ENCODE peak calls at places on chromosomes 3 and 15, in eight cellular contexts. C is right atrium auricular region, T is NCI-H69, B is DMS53, L is HCEC 1CT, M is 8988T, I is transverse colon, P is skeletal muscle cell. S is an unnamed sample.

GRCh38 chr15:60444289-60444912 is 34.5 kb downstream of the ICE2 start:
- DNase-seq in C (no peak), T (peak; percentile 52), B (peak; percentile 24), L (peak; percentile 60), M (no peak), I (no peak), P (no peak), S (no peak)

GRCh38 chr15:62163397-62163796 is 1.7 kb downstream of the C2CD4B start:
- DNase-seq in C (no peak), T (no peak), B (no peak), L (no peak), M (no peak), I (no peak), P (no peak), S (no peak)

GRCh38 chr3:193593666-193594025 is 638 bp downstream of the OPA1 start:
- DNase-seq in C (no peak), T (peak; percentile 50), B (peak; percentile 63), L (peak; percentile 16), M (no peak), I (no peak), P (no peak), S (peak; percentile 50)

GRCh38 chr3:134425943-134426342 is 51.7 kb upstream of the AMOTL2 start:
- DNase-seq in C (no peak), T (no peak), B (no peak), L (no peak), M (no peak), I (no peak), P (no peak), S (no peak)

GRCh38 chr3:23264413-23264812 is 61.3 kb downstream of the UBE2E2 start:
- DNase-seq in C (no peak), T (no peak), B (no peak), L (peak; percentile 91), M (no peak), I (no peak), P (peak; percentile 33), S (no peak)

GRCh38 chr15:64742385-64742784 is 33.0 kb downstream of the RBPMS2 start:
- DNase-seq in C (no peak), T (no peak), B (no peak), L (no peak), M (no peak), I (no peak), P (no peak), S (no peak)

GRCh38 chr3:53145109-53146077 is 15.2 kb upstream of the RFT1 start:
- DNase-seq in C (no peak), T (peak; percentile 89), B (peak; percentile 76), L (no peak), M (no peak), I (peak; percentile 81), P (no peak), S (no peak)

GRCh38 chr3:187012609-187013051 is 82.3 kb downstream of the ST6GAL1 start:
- DNase-seq in C (peak; percentile 59), T (no peak), B (no peak), L (no peak), M (no peak), I (peak; percentile 49), P (no peak), S (no peak)

GRCh38 chr3:177069514-177070329 is 127.6 kb downstream of the TBL1XR1 start:
- DNase-seq in C (no peak), T (peak; percentile 11), B (no peak), L (peak; percentile 73), M (no peak), I (no peak), P (peak; percentile 39), S (no peak)

GRCh38 chr3:182180646-182181385 is 469.1 kb downstream of the SOX2 start:
- DNase-seq in C (no peak), T (peak; percentile 48), B (no peak), L (no peak), M (no peak), I (no peak), P (no peak), S (no peak)

GRCh38 chr3:188531210-188531609 is 377.3 kb downstream of the LPP start:
- DNase-seq in C (no peak), T (no peak), B (no peak), L (peak; percentile 74), M (no peak), I (no peak), P (peak; percentile 70), S (no peak)

GRCh38 chr3:70726966-70727365 is 414.5 kb upstream of the MDFIC2 start:
- DNase-seq in C (no peak), T (peak; percentile 0), B (no peak), L (no peak), M (no peak), I (no peak), P (no peak), S (no peak)

GRCh38 chr3:133954961-133955360 is 59.3 kb upstream of the RAB6B start:
- DNase-seq in C (no peak), T (no peak), B (no peak), L (no peak), M (no peak), I (no peak), P (no peak), S (no peak)

GRCh38 chr15:99717129-99718024 is 15.9 kb downstream of the LYSMD4 start:
- DNase-seq in C (no peak), T (no peak), B (no peak), L (no peak), M (no peak), I (no peak), P (no peak), S (peak; percentile 68)

GRCh38 chr3:131174752-131175151 is 148.1 kb downstream of the NEK11 start:
- DNase-seq in C (no peak), T (peak; percentile 2), B (peak; percentile 73), L (peak; percentile 45), M (no peak), I (no peak), P (peak; percentile 31), S (peak; percentile 17)

GRCh38 chr15:70976856-70977255 is 84.2 kb downstream of the LRRC49 start:
- DNase-seq in C (no peak), T (no peak), B (no peak), L (peak; percentile 84), M (no peak), I (no peak), P (peak; percentile 45), S (no peak)

GRCh38 chr15:41262571-41262970 is 31.5 kb downstream of the CHP1 start:
- DNase-seq in C (no peak), T (no peak), B (no peak), L (no peak), M (no peak), I (no peak), P (no peak), S (no peak)

GRCh38 chr3:16090013-16090412 is 84.5 kb upstream of the GALNT15 start:
- DNase-seq in C (no peak), T (no peak), B (no peak), L (peak; percentile 98), M (no peak), I (no peak), P (peak; percentile 94), S (no peak)

GRCh38 chr3:8760506-8760905 is 8.9 kb downstream of the OXTR start:
- DNase-seq in C (no peak), T (no peak), B (no peak), L (no peak), M (no peak), I (no peak), P (no peak), S (no peak)

GRCh38 chr3:177337548-177338331 is 140.5 kb upstream of the TBL1XR1 start:
- DNase-seq in C (no peak), T (peak; percentile 31), B (no peak), L (peak; percentile 83), M (no peak), I (no peak), P (peak; percentile 91), S (peak; percentile 50)

GRCh38 chr15:70058642-70059360 is 38.9 kb downstream of the TLE3 start:
- DNase-seq in C (no peak), T (no peak), B (no peak), L (no peak), M (no peak), I (no peak), P (no peak), S (no peak)

GRCh38 chr15:84909029-84909428 is 24.6 kb downstream of the SLC28A1 start:
- DNase-seq in C (no peak), T (no peak), B (peak; percentile 30), L (no peak), M (no peak), I (no peak), P (no peak), S (no peak)

GRCh38 chr15:50183112-50183794 is 1.3 kb downstream of the SLC27A2 start:
- DNase-seq in C (no peak), T (peak; percentile 28), B (peak; percentile 34), L (no peak), M (no peak), I (no peak), P (no peak), S (peak; percentile 60)

GRCh38 chr15:77822631-77823230 is 190.0 kb upstream of the LINGO1 start:
- DNase-seq in C (no peak), T (peak; percentile 8), B (no peak), L (no peak), M (no peak), I (no peak), P (no peak), S (no peak)

GRCh38 chr15:87167706-87168105 is 1088.0 kb downstream of the AGBL1 start:
- DNase-seq in C (no peak), T (no peak), B (no peak), L (no peak), M (no peak), I (no peak), P (no peak), S (no peak)

GRCh38 chr3:10460951-10461563 is 44.3 kb downstream of the ATP2B2 start:
- DNase-seq in C (no peak), T (no peak), B (no peak), L (no peak), M (no peak), I (no peak), P (no peak), S (no peak)

GRCh38 chr15:95267476-95267875 is 1036.1 kb downstream of the MCTP2 start:
- DNase-seq in C (no peak), T (no peak), B (no peak), L (no peak), M (no peak), I (no peak), P (no peak), S (no peak)

S was measured in GM13977.